ENCODE peak calls at places on chromosome X, in five cellular contexts. C is endothelial cell, A is GF-D8, O is ACHN, U is left ventricle myocardium inferior. B is an unnamed sample.

GRCh38 chrX:6446588-6446987 is 88.3 kb downstream of the VCX3A start:
- DNase-seq in C (no peak), A (no peak), O (no peak), U (no peak), B (no peak)

GRCh38 chrX:123184199-123184857 is at the start of gene GRIA3:
- DNase-seq in C (no peak), A (no peak), O (no peak), U (no peak), B (no peak)

GRCh38 chrX:27680726-27681125 is 90.6 kb downstream of the DCAF8L2 start:
- DNase-seq in C (no peak), A (no peak), O (no peak), U (no peak), B (no peak)

GRCh38 chrX:120549483-120550452 is 11.0 kb downstream of the CUL4B start:
- DNase-seq in C (no peak), A (no peak), O (peak; percentile 77), U (no peak), B (no peak)

GRCh38 chrX:104113237-104113965 is 1.1 kb downstream of the ZCCHC18 start:
- DNase-seq in C (peak; percentile 50), A (peak; percentile 6), O (peak; percentile 60), U (no peak), B (peak; percentile 13)

GRCh38 chrX:138711399-138712347 is at the start of gene FGF13:
- DNase-seq in C (peak; percentile 46), A (no peak), O (no peak), U (peak; percentile 10), B (peak; percentile 27)

GRCh38 chrX:124230573-124231300 is 101.7 kb upstream of the TEX13D start:
- DNase-seq in C (no peak), A (no peak), O (no peak), U (no peak), B (no peak)

GRCh38 chrX:56796641-56797395 is 67.8 kb downstream of the NBDY start:
- DNase-seq in C (no peak), A (no peak), O (no peak), U (no peak), B (no peak)

GRCh38 chrX:129641941-129642340 is 12.8 kb downstream of the APLN start:
- DNase-seq in C (no peak), A (no peak), O (peak; percentile 6), U (no peak), B (no peak)

GRCh38 chrX:30888526-30889146 is 418 bp downstream of the TAB3 start:
- DNase-seq in C (no peak), A (no peak), O (no peak), U (no peak), B (no peak)

GRCh38 chrX:37871626-37872302 is 24.4 kb upstream of the DYNLT3 start:
- DNase-seq in C (no peak), A (no peak), O (peak; percentile 42), U (peak; percentile 11), B (no peak)

GRCh38 chrX:128676651-128677050 is 624.4 kb upstream of the ACTRT1 start:
- DNase-seq in C (no peak), A (no peak), O (no peak), U (no peak), B (no peak)

GRCh38 chrX:42732506-42732905 is 45.5 kb downstream of the PPP1R2C start:
- DNase-seq in C (no peak), A (no peak), O (no peak), U (peak; percentile 15), B (no peak)

GRCh38 chrX:20218809-20219505 is 47.8 kb downstream of the RPS6KA3 start:
- DNase-seq in C (peak; percentile 42), A (peak; percentile 20), O (no peak), U (no peak), B (no peak)

GRCh38 chrX:11470231-11470630 is 177.0 kb downstream of the AMELX start:
- DNase-seq in C (no peak), A (no peak), O (no peak), U (no peak), B (no peak)

GRCh38 chrX:95585321-95585720 is 1099.3 kb upstream of the DIAPH2 start:
- DNase-seq in C (no peak), A (no peak), O (no peak), U (no peak), B (no peak)

GRCh38 chrX:15781964-15782711 is 8.1 kb upstream of the ZRSR2 start:
- DNase-seq in C (no peak), A (no peak), O (no peak), U (no peak), B (no peak)

GRCh38 chrX:136347706-136348105 is 46.9 kb downstream of the ADGRG4 start:
- DNase-seq in C (no peak), A (no peak), O (no peak), U (no peak), B (no peak)

GRCh38 chrX:154516655-154517100 is 646 bp upstream of the FAM3A start:
- DNase-seq in C (no peak), A (no peak), O (no peak), U (no peak), B (no peak)

GRCh38 chrX:100413231-100413630 is 3.2 kb upstream of the PCDH19 start:
- DNase-seq in C (no peak), A (no peak), O (peak; percentile 45), U (no peak), B (no peak)

GRCh38 chrX:100995469-100995868 is 26.0 kb downstream of the ARL13A start:
- DNase-seq in C (no peak), A (no peak), O (peak; percentile 1), U (no peak), B (no peak)

GRCh38 chrX:37684426-37684825 is 1.2 kb upstream of the XK start:
- DNase-seq in C (no peak), A (no peak), O (no peak), U (no peak), B (no peak)

GRCh38 chrX:2692221-2693122 is 1.4 kb downstream of the CD99 start:
- DNase-seq in C (peak; percentile 24), A (no peak), O (no peak), U (peak; percentile 63), B (no peak)

GRCh38 chrX:105273326-105273725 is 52.8 kb upstream of the TEX13A start:
- DNase-seq in C (no peak), A (no peak), O (no peak), U (no peak), B (no peak)

GRCh38 chrX:77502951-77503525 is 55.8 kb downstream of the FGF16 start:
- DNase-seq in C (no peak), A (no peak), O (no peak), U (no peak), B (no peak)

GRCh38 chrX:44903107-44903506 is 30.1 kb downstream of the KDM6A start:
- DNase-seq in C (no peak), A (no peak), O (peak; percentile 7), U (no peak), B (no peak)

GRCh38 chrX:12026481-12026880 is 111.8 kb upstream of the FRMPD4 start:
- DNase-seq in C (no peak), A (no peak), O (no peak), U (no peak), B (no peak)

GRCh38 chrX:149504226-149504914 is 736 bp downstream of the IDS start:
- DNase-seq in C (peak; percentile 35), A (no peak), O (peak; percentile 19), U (no peak), B (no peak)

GRCh38 chrX:15310117-15310516 is 5.3 kb downstream of the ASB11 start:
- DNase-seq in C (no peak), A (no peak), O (no peak), U (no peak), B (no peak)

GRCh38 chrX:25069209-25069608 is 53.4 kb upstream of the ARX start:
- DNase-seq in C (no peak), A (no peak), O (no peak), U (no peak), B (no peak)

GRCh38 chrX:48747415-48748026 is 14.0 kb upstream of the GLOD5 start:
- DNase-seq in C (no peak), A (no peak), O (no peak), U (no peak), B (no peak)

GRCh38 chrX:39874202-39874816 is 223.4 kb downstream of the BCOR start:
- DNase-seq in C (no peak), A (no peak), O (no peak), U (no peak), B (no peak)

GRCh38 chrX:10833299-10834169 is 213.1 kb upstream of the MID1 start:
- DNase-seq in C (peak; percentile 16), A (no peak), O (peak; percentile 43), U (no peak), B (peak; percentile 5)

GRCh38 chrX:19793471-19793870 is 93.9 kb downstream of the SH3KBP1 start:
- DNase-seq in C (no peak), A (no peak), O (no peak), U (no peak), B (no peak)

GRCh38 chrX:12722314-12722713 is 68.9 kb upstream of the PRPS2 start:
- DNase-seq in C (no peak), A (no peak), O (no peak), U (no peak), B (no peak)

GRCh38 chrX:136541294-136541693 is 9.3 kb downstream of the VGLL1 start:
- DNase-seq in C (no peak), A (no peak), O (no peak), U (no peak), B (no peak)

GRCh38 chrX:68994135-68994882 is 165.5 kb downstream of the EFNB1 start:
- DNase-seq in C (no peak), A (no peak), O (no peak), U (no peak), B (no peak)

GRCh38 chrX:135595543-135595942 is 75.1 kb downstream of the INTS6L start:
- DNase-seq in C (no peak), A (no peak), O (no peak), U (no peak), B (no peak)

GRCh38 chrX:101659601-101660063 is at the start of gene ARMCX2:
- DNase-seq in C (peak; percentile 30), A (no peak), O (peak; percentile 31), U (peak; percentile 54), B (peak; percentile 45)

GRCh38 chrX:129636175-129636681 is 18.5 kb downstream of the APLN start:
- DNase-seq in C (no peak), A (no peak), O (no peak), U (no peak), B (no peak)

B was measured in iPS DF 6.9.